ENCODE peak calls at places on chromosomes 13 and 19, in four cellular contexts. K, W, D and I are unnamed samples. For H3K27me3, the result is how much of the 10 kb centered on the place peaks cover.

GRCh38 chr13:50080856-50081105 is 65.5 kb downstream of the KCNRG start:
- DNase-seq in K (no peak), W (no peak), D (no peak), I (no peak)

GRCh38 chr19:5083547-5083965 is 114.6 kb downstream of the KDM4B start:
- DNase-seq in K (no peak), W (no peak), D (no peak), I (no peak)

GRCh38 chr19:54893406-54893805 is 12.5 kb upstream of the NCR1 start:
- DNase-seq in K (no peak), W (peak), D (no peak), I (peak)

GRCh38 chr19:12331211-12331941 is 2.1 kb downstream of the ZNF563 start:
- DNase-seq in K (peak), W (no peak), D (peak), I (no peak)

GRCh38 chr19:41617941-41618730 is 8.7 kb downstream of the CEACAM4 start:
- DNase-seq in K (no peak), W (no peak), D (no peak), I (no peak)

GRCh38 chr13:110307697-110308376 is 753 bp downstream of the COL4A2 start:
- DNase-seq in K (no peak), W (no peak), D (no peak), I (no peak)

GRCh38 chr13:33228645-33229445 is 56.7 kb downstream of the STARD13 start:
- DNase-seq in K (no peak), W (no peak), D (peak), I (no peak)

GRCh38 chr13:34347784-34348573 is 530.0 kb downstream of the RFC3 start:
- DNase-seq in K (no peak), W (no peak), D (peak), I (no peak)

GRCh38 chr19:595326-596262 is 5.9 kb downstream of the HCN2 start:
- DNase-seq in K (no peak), W (no peak), D (no peak), I (no peak)

GRCh38 chr19:594265-594870 is 4.7 kb downstream of the HCN2 start:
- DNase-seq in K (no peak), W (no peak), D (no peak), I (no peak)

GRCh38 chr19:592101-592500 is 2.4 kb downstream of the HCN2 start:
- DNase-seq in K (no peak), W (no peak), D (no peak), I (no peak)

GRCh38 chr19:593055-593454 is 3.4 kb downstream of the HCN2 start:
- DNase-seq in K (no peak), W (no peak), D (no peak), I (no peak)

DNA sequence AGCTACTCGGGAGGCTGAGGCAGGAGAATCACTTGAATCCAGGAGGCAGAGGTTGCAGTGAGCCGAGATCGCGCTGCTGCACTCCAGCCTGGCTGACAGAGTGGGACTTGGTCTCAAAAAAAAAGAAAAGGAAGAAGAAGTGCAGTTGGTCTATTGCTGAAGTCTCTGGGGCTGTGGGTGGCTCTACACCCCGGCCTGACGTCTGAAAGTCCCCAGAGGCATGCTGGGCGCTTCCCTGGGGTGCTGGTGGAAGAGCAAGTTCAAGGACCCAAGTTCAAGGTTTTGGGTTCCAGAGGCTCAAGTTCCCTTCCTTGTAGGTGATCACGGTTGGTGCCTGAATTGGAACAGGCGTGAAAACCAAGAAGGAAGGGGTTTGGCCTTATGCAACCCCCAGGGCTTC is 3.8 kb downstream of the HCN2 start:
- DNase-seq in K (no peak), W (no peak), D (no peak), I (no peak)
- H3K27me3 ChIP-seq in K (under half), W (under half), D (under half), I (half or more)

GRCh38 chr19:3179739-3180293 is 1.2 kb downstream of the S1PR4 start:
- DNase-seq in K (no peak), W (no peak), D (no peak), I (no peak)

GRCh38 chr19:3178973-3179738 is 587 bp downstream of the S1PR4 start:
- DNase-seq in K (no peak), W (no peak), D (no peak), I (no peak)

GRCh38 chr19:3178377-3178972 is at the start of gene S1PR4:
- DNase-seq in K (no peak), W (no peak), D (no peak), I (no peak)

GRCh38 chr19:3175761-3176714 is 2.5 kb upstream of the S1PR4 start:
- DNase-seq in K (peak), W (no peak), D (no peak), I (no peak)

GRCh38 chr19:3176715-3177501 is 1.7 kb upstream of the S1PR4 start:
- DNase-seq in K (no peak), W (no peak), D (no peak), I (no peak)
- TF ChIP-seq SUZ12 in K (no peak), W (no peak), D (no peak), I (no peak)

GRCh38 chr13:27482996-27483395 is 32.6 kb upstream of the MTIF3 start:
- DNase-seq in K (peak), W (no peak), D (no peak), I (no peak)
- H3K27me3 ChIP-seq in K (under half), W (under half), D (under half), I (under half)

GRCh38 chr13:112233716-112234115 is 142.4 kb upstream of the SPACA7 start:
- DNase-seq in K (no peak), W (no peak), D (no peak), I (no peak)
- TF ChIP-seq SUZ12 in K (no peak), W (no peak), D (no peak), I (no peak)

DNA sequence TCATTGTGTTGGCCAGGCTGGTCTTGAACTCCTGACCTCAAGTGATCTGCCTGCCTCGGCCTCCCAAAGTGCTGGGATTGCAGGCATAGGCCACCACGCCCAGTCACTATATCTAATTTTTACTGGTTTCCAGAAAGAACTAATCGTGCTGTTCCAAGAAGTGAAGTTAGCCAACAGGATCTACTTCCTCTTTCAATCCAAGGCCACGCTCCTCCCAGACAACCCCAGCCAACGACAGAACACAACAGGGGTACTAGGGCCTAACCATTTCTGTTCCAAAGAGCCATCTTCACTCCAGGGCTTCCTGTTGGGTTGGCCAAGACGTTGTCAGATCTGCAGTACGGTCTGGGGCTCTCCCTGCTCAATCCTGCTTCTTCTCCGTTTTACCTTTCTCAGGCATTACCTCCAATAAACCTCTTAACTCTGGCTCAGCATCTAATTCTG is 7.0 kb upstream of the LSM14A start:
- DNase-seq in K (no peak), W (no peak), D (no peak), I (no peak)
- H3K27me3 ChIP-seq in K (under half), W (under half), D (under half), I (under half)

GRCh38 chr19:13978721-13979191 is 26.4 kb downstream of the DCAF15 start:
- DNase-seq in K (no peak), W (no peak), D (no peak), I (peak)
- TF ChIP-seq SUZ12 in K (no peak), W (no peak), D (no peak), I (no peak)

DNA sequence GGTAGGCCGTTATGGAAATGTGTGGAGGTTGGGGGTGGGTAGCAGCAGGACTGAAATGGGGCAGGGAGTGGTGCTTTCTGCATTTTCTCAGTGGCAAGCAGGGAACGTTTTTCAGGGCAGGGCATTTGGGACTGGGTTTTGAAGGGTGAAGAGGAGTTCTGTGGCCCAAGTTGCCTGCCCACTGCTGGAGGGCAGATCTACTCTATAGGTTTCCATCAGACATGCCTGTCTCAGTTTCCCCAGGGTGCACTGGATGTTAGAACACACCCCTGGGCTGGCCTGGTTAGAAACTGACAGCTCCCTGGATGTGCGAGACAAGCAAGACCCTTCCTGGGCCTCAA is 870 bp upstream of the GRIN3B start:
- DNase-seq in K (no peak), W (no peak), D (no peak), I (no peak)
- H3K27me3 ChIP-seq in K (under half), W (under half), D (under half), I (under half)

GRCh38 chr13:95629071-95629470 is 15.4 kb downstream of the DZIP1 start:
- DNase-seq in K (no peak), W (no peak), D (no peak), I (no peak)
- TF ChIP-seq SUZ12 in K (no peak), W (no peak), D (no peak), I (no peak)

DNA sequence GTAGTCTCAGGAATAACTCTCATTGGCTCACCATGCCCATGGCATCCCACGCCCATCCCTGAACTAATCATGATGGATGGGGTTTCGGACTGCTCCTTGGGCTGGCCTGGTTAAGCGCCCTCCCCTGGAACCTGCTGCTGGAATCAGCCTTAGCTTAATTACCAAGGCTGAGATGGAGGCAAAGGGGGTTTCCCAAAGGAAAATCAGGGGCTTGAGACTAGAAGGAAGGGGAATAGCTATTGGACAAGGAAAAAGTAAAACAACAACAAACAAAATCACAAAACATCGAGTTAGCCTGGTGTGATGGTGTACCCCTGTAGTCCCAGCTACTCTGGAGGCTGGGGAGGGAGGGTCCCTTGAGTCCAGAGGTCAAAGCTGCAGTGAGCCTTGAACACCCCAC is 25.7 kb upstream of the SHKBP1 start:
- DNase-seq in K (no peak), W (no peak), D (no peak), I (no peak)
- H3K27me3 ChIP-seq in K (under half), W (under half), D (under half), I (under half)